ENCODE peak calls at places on chromosomes 7 and 10, in nine cellular contexts. T is HCT116, K is K562, U is endothelial cell of umbilical vein, D is transverse colon, L is upper lobe of left lung, O is HL-60, X is SK-N-SH, Z is GM23338. S is an unnamed sample.

GRCh38 chr10:103542764-103543616 is 49.5 kb downstream of the NEURL1 start:
- DNase-seq in U (peak), Z (peak), L (no peak), T (peak), K (peak), D (peak), O (peak), X (peak), S (peak)

GRCh38 chr7:135094472-135095237 is 53.2 kb upstream of the TMEM140 start:
- DNase-seq in Z (no peak), K (no peak), D (no peak), L (no peak), U (peak), O (no peak), X (no peak), T (no peak), S (no peak)

GRCh38 chr10:62238880-62239279 is 29.8 kb downstream of the RTKN2 start:
- DNase-seq in K (no peak), T (no peak), U (no peak), D (no peak), O (no peak), Z (no peak), L (no peak), X (no peak), S (no peak)

GRCh38 chr7:36283171-36283570 is 106.5 kb upstream of the ANLN start:
- DNase-seq in X (no peak), O (no peak), T (no peak), K (no peak), Z (no peak), U (no peak), D (no peak), L (no peak), S (no peak)

GRCh38 chr10:34260904-34261303 is 554.2 kb downstream of the PARD3 start:
- DNase-seq in X (no peak), U (no peak), T (no peak), O (no peak), K (no peak), D (no peak), Z (no peak), L (no peak), S (no peak)

GRCh38 chr10:95860486-95861040 is 47.2 kb upstream of the CC2D2B start:
- DNase-seq in U (no peak), D (no peak), T (no peak), O (no peak), K (no peak), Z (no peak), X (no peak), L (no peak), S (no peak)

GRCh38 chr7:98163704-98164478 is 47.3 kb upstream of the BHLHA15 start:
- DNase-seq in T (no peak), D (peak), Z (no peak), U (peak), X (no peak), O (no peak), K (no peak), L (peak), S (peak)

GRCh38 chr7:130429019-130429418 is 11.8 kb downstream of the CEP41 start:
- DNase-seq in T (no peak), K (no peak), X (no peak), U (no peak), Z (no peak), D (no peak), L (no peak), O (no peak), S (no peak)

GRCh38 chr7:154837622-154838021 is 165.3 kb downstream of the PAXIP1 start:
- DNase-seq in X (no peak), T (no peak), U (no peak), O (no peak), K (no peak), Z (no peak), D (no peak), L (no peak), S (no peak)

GRCh38 chr10:88095291-88095721 is 231.9 kb downstream of the PTEN start:
- DNase-seq in X (no peak), O (no peak), L (no peak), U (no peak), K (no peak), Z (no peak), D (no peak), T (no peak), S (peak)

GRCh38 chr7:7408001-7408770 is 127.5 kb downstream of the COL28A1 start:
- DNase-seq in X (no peak), K (no peak), Z (no peak), T (no peak), U (no peak), L (peak), O (no peak), D (peak), S (peak)

GRCh38 chr7:28815369-28815927 is 142.7 kb downstream of the TRIL start:
- DNase-seq in D (no peak), Z (no peak), K (no peak), L (no peak), X (no peak), T (no peak), O (no peak), U (no peak), S (no peak)

GRCh38 chr10:89838002-89838615 is 136.7 kb downstream of the KIF20B start:
- DNase-seq in D (no peak), L (no peak), O (no peak), Z (peak), X (peak), T (no peak), K (no peak), U (no peak), S (peak)

GRCh38 chr10:6204063-6204340 is 1.3 kb downstream of the PFKFB3 start:
- DNase-seq in Z (peak), X (peak), O (no peak), U (no peak), T (no peak), L (peak), D (peak), K (no peak), S (no peak)

GRCh38 chr10:52314822-52315552 is 906 bp downstream of the DKK1 start:
- DNase-seq in O (no peak), T (no peak), X (peak), Z (peak), U (no peak), K (no peak), D (peak), L (no peak), S (no peak)

GRCh38 chr10:119457966-119458766 is 84.4 kb downstream of the RGS10 start:
- DNase-seq in Z (no peak), U (no peak), O (no peak), L (no peak), X (no peak), K (no peak), T (no peak), D (no peak), S (no peak)

GRCh38 chr7:28407643-28408042 is 4.7 kb upstream of the CREB5 start:
- DNase-seq in T (no peak), U (no peak), Z (no peak), X (peak), K (no peak), D (peak), O (no peak), L (no peak), S (no peak)

GRCh38 chr10:28020080-28020860 is 21.4 kb upstream of the ODAD2 start:
- DNase-seq in D (no peak), T (no peak), L (no peak), K (no peak), U (no peak), Z (no peak), X (no peak), O (no peak), S (no peak)

GRCh38 chr7:102287465-102288146 is 938 bp downstream of the SH2B2 start:
- DNase-seq in Z (peak), O (no peak), X (peak), U (no peak), L (peak), T (no peak), D (peak), K (no peak), S (no peak)

GRCh38 chr10:26650406-26650805 is 47.1 kb upstream of the PDSS1 start:
- DNase-seq in T (no peak), X (no peak), O (no peak), L (no peak), K (no peak), U (no peak), D (no peak), Z (no peak), S (no peak)

GRCh38 chr7:35712563-35713226 is 17.8 kb upstream of the HERPUD2 start:
- DNase-seq in O (no peak), Z (no peak), L (no peak), U (no peak), X (no peak), T (no peak), D (no peak), K (no peak), S (no peak)

GRCh38 chr10:75048669-75049098 is 62.8 kb upstream of the SAMD8 start:
- DNase-seq in L (peak), O (no peak), D (no peak), T (no peak), K (no peak), X (no peak), Z (no peak), U (no peak), S (no peak)

GRCh38 chr7:107446531-107446930 is 23.3 kb upstream of the GPR22 start:
- DNase-seq in T (no peak), X (no peak), K (no peak), O (no peak), L (no peak), Z (no peak), U (no peak), D (no peak), S (no peak)

GRCh38 chr7:8005279-8005678 is 36.7 kb downstream of the GLCCI1 start:
- DNase-seq in O (no peak), U (no peak), D (no peak), Z (no peak), K (no peak), L (no peak), T (no peak), X (no peak), S (no peak)

GRCh38 chr10:44984671-44985101 is 6.1 kb upstream of the DEPP1 start:
- DNase-seq in K (no peak), Z (no peak), O (no peak), X (no peak), T (no peak), L (no peak), U (no peak), D (no peak), S (no peak)

GRCh38 chr10:29734980-29735627 is 100.3 kb upstream of the SVIL start:
- DNase-seq in D (peak), U (peak), O (peak), Z (peak), K (no peak), X (peak), L (peak), T (no peak), S (peak)

GRCh38 chr10:78688945-78689935 is 379.5 kb upstream of the ZMIZ1 start:
- DNase-seq in X (peak), T (no peak), Z (peak), U (no peak), O (no peak), L (no peak), K (no peak), D (no peak), S (no peak)

GRCh38 chr10:32105782-32106382 is 49.7 kb upstream of the KIF5B start:
- DNase-seq in L (no peak), K (no peak), T (no peak), O (no peak), D (no peak), X (no peak), U (no peak), Z (no peak), S (peak)

GRCh38 chr10:514137-514671 is 175.3 kb downstream of the DIP2C start:
- DNase-seq in O (no peak), T (no peak), Z (no peak), D (no peak), X (no peak), U (no peak), K (no peak), L (peak), S (peak)

GRCh38 chr10:14519785-14520184 is 189.1 kb upstream of the FRMD4A start:
- DNase-seq in Z (peak), L (no peak), X (no peak), T (no peak), K (no peak), O (no peak), D (no peak), U (no peak), S (no peak)

GRCh38 chr10:93319855-93320254 is 162.3 kb downstream of the MYOF start:
- DNase-seq in K (no peak), D (no peak), L (no peak), O (no peak), X (peak), U (no peak), T (no peak), Z (no peak), S (no peak)

GRCh38 chr10:74071151-74071550 is 73.2 kb downstream of the VCL start:
- DNase-seq in Z (peak), X (no peak), L (no peak), O (no peak), D (no peak), U (peak), K (no peak), T (no peak), S (no peak)

GRCh38 chr7:138460649-138461607 is 869 bp downstream of the TRIM24 start:
- DNase-seq in Z (peak), X (peak), U (peak), T (no peak), O (peak), L (peak), D (peak), K (peak), S (peak)

GRCh38 chr10:103800789-103801540 is 54.4 kb downstream of the SH3PXD2A start:
- DNase-seq in X (no peak), O (peak), L (no peak), Z (no peak), U (no peak), D (no peak), T (no peak), K (no peak), S (peak)

GRCh38 chr10:2067015-2067414 is 329.7 kb upstream of the ADARB2 start:
- DNase-seq in D (no peak), K (no peak), U (no peak), T (no peak), Z (no peak), L (no peak), X (no peak), O (no peak), S (no peak)

GRCh38 chr10:120076966-120077706 is 184.6 kb downstream of the SEC23IP start:
- DNase-seq in U (no peak), T (no peak), X (no peak), Z (no peak), L (no peak), O (no peak), K (no peak), D (no peak), S (no peak)

GRCh38 chr7:152859781-152860191 is 100.2 kb downstream of the ACTR3B start:
- DNase-seq in T (peak), D (no peak), O (peak), U (no peak), L (no peak), X (peak), Z (peak), K (peak), S (no peak)

GRCh38 chr10:32054087-32054486 is 2.1 kb downstream of the KIF5B start:
- DNase-seq in O (no peak), D (peak), K (no peak), U (peak), X (no peak), L (peak), T (no peak), Z (peak), S (peak)

DNA sequence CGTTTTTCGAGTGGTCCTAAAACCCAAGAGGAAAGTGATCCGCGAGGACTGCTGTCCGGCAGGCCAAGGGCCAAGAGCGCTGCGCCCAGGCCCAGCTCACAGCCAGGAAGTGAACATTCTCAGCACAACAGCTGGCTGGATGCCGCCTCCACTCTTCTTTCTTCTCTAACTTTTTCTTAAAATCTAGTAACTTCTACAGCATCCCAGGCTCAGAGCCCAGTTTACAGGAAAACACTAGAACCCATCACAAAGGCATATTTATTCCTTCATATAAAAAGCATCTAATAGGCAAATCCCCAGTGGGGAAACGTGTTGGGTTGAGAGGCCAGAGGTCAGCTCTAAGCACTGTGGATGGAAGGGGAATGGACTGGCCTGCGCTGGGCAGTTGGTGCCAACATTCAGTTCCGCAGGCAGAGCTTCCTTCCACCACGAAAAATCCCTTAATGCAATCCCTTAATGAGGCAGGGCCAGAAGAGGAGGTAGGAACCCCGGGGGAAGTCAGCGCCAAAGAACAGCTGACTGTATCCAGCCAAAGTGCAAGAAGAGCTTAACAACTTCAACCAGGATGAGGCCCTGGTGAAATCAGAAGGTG is 74.8 kb downstream of the ZRANB1 start:
- DNase-seq in Z (no peak), L (no peak), X (no peak), T (no peak), D (no peak), O (no peak), U (no peak), K (no peak), S (no peak)
- TF ChIP-seq POLR2AphosphoS5 in Z (no peak), L (no peak), X (no peak), T (no peak), D (peak), O (no peak), U (no peak), K (no peak), S (no peak)

DNA sequence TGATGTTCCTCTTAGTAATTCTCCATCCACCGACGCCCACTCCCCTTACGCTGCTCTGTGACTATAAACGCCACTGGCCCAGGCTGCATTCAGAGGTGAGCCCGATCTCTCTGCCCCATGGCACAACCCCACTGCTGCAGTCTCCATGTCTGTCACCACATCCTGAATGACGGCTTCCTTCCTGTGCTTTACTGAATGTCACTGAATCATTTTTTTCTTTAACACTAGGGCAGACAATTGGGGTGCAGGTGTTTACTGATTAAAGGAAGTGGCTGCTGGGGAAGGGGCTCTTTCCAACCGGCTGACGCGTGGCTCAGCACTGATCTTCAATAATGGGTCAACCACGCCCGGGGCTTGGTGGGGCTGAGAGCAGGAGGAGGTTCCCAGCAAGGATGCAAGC is 208.3 kb downstream of the USP6NL start:
- DNase-seq in D (peak), O (no peak), Z (no peak), X (no peak), K (no peak), U (no peak), T (no peak), L (no peak), S (no peak)
- H3K27ac ChIP-seq in D (no peak), O (no peak), Z (no peak), X (no peak), K (no peak), U (no peak), T (no peak), L (no peak), S (no peak)

DNA sequence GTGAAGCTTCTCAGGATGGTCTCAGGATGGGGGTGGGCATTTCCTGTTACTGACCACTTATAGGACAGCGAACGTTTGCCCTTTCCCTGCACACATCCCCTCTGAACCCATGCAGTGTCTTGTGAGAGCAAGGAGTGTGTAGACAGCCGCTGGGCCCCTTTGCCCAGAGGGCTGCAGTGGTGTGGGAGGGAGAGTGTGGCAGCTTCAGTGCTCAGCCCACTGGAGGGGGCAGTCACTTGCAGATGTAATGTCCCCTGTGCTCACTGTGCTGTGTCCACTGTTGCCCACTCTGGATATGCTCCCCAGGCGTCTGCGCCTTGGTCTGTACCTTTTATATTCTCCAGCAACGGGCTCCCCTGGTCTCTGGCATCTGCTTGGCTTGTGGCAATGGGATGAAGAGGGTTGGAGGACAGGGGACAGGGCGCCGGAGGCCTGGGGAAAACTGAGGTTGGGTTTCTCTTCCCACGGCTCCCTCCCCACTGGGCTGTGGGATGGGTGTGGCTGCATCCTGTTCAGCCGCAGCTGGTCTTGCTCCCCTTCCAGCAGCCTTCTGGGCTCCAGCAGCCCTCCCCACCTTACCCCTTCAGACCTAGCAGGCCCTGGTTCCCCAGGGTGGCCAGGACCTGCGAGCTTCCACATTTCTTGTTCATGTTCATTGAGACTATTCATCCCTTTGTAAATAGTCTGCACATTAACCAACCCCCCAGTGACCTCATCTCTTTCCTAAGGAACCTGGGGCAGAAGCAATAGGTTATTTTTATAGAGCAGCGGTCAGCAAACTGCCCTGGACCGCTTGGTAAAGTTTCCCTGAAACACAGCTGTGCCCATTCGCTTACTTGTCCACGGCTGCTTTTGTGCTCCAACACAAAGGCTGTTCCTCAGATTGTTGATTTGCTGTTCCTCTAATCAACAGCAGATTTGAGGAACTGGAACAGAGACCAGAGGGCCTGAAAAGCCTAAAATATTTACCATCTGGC is 6.1 kb downstream of the ZNF789 start:
- DNase-seq in T (no peak), L (no peak), K (peak), U (no peak), X (no peak), D (no peak), Z (no peak), O (no peak), S (no peak)
- TF ChIP-seq POLR2AphosphoS5 in T (no peak), L (no peak), K (no peak), U (no peak), X (no peak), D (no peak), Z (no peak), O (no peak), S (no peak)

DNA sequence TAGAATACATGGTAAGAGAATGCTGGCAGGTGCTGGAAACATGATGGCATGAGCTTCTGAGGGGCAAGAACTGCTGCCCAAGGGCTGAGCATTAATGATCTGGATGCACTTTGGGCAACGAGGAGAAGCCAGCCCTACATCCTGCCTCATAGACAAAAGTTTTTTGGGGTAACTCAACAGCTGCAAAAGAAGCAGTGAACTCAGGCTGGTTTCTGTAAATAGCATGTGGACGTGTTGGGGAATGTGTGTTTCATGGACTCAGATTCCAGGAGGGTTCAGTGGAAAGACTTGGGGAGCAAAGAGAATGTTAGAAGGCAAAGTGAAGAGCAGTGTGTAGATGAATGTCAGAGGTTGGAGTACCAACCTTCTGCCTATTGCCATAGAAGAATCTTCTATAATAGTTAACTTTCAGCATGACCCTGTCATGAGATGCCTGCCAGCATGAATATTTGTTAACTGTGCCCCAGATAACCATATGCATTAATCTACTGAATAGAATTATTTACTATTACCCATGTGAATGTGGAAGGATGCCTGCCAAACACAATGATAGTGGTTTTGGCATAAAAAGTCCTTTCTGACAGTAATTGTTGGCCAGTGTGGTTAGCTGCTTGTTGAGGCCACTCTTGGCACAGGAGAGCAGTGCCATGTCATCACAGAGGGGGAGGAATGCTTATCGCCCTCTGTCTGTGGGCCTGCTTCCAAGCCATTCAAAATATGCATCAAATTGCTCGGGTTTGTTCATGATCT is 165.6 kb downstream of the WNT2 start:
- DNase-seq in L (peak), X (peak), O (no peak), T (no peak), Z (no peak), D (no peak), U (peak), K (no peak), S (no peak)
- H3K27ac ChIP-seq in L (no peak), X (peak), O (no peak), T (no peak), Z (no peak), D (no peak), U (peak), K (no peak), S (no peak)

S was measured in prostate gland.